ENCODE peak calls at places on chromosomes 3 and 15, in five cellular contexts. T, H, M, U and R are unnamed samples. For H3K79me2, the result is how much of the 10 kb centered on the place peaks cover.

GRCh38 chr3:99712291-99712954 is 74.0 kb downstream of the COL8A1 start:
- DNase-seq in T (peak), H (no peak), M (no peak), U (no peak), R (no peak)

GRCh38 chr15:65829150-65829764 is 37.2 kb upstream of the DENND4A start:
- DNase-seq in T (peak), H (peak), M (no peak), U (peak), R (peak)

GRCh38 chr3:129052675-129053074 is 7.9 kb upstream of the GP9 start:
- DNase-seq in T (no peak), H (no peak), M (no peak), U (no peak), R (no peak)

GRCh38 chr3:181948286-181948685 is 236.6 kb downstream of the SOX2 start:
- DNase-seq in T (no peak), H (peak), M (no peak), U (no peak), R (no peak)

GRCh38 chr15:60798821-60799220 is 319.9 kb upstream of the ICE2 start:
- DNase-seq in T (peak), H (no peak), M (no peak), U (no peak), R (no peak)

GRCh38 chr15:67386947-67387346 is 132.4 kb downstream of the IQCH start:
- DNase-seq in T (no peak), H (no peak), M (no peak), U (no peak), R (no peak)

GRCh38 chr15:67090297-67091072 is 25.1 kb downstream of the SMAD3 start:
- DNase-seq in T (no peak), H (no peak), M (no peak), U (no peak), R (no peak)

GRCh38 chr3:86921981-86922680 is 68.8 kb downstream of the VGLL3 start:
- DNase-seq in T (peak), H (no peak), M (no peak), U (no peak), R (no peak)

GRCh38 chr15:69593981-69594966 is 141.7 kb downstream of the RPLP1 start:
- DNase-seq in T (peak), H (no peak), M (peak), U (no peak), R (no peak)

GRCh38 chr3:66572938-66573710 is 72.3 kb upstream of the LRIG1 start:
- DNase-seq in T (no peak), H (peak), M (peak), U (peak), R (peak)

GRCh38 chr3:142117452-142117851 is 31.9 kb downstream of the TFDP2 start:
- DNase-seq in T (no peak), H (no peak), M (no peak), U (no peak), R (no peak)

GRCh38 chr3:192284443-192285072 is 442.8 kb downstream of the FGF12 start:
- DNase-seq in T (peak), H (no peak), M (no peak), U (no peak), R (no peak)

GRCh38 chr15:94042163-94042954 is 189.0 kb upstream of the MCTP2 start:
- DNase-seq in T (peak), H (no peak), M (no peak), U (no peak), R (no peak)

GRCh38 chr3:151708868-151709267 is 24.9 kb upstream of the AADACL2 start:
- DNase-seq in T (no peak), H (no peak), M (no peak), U (no peak), R (no peak)

GRCh38 chr15:26661727-26662126 is 111.1 kb downstream of the GABRB3 start:
- DNase-seq in T (no peak), H (no peak), M (no peak), U (no peak), R (no peak)

GRCh38 chr15:100771745-100772144 is 107.9 kb upstream of the ALDH1A3 start:
- DNase-seq in T (no peak), H (no peak), M (no peak), U (no peak), R (no peak)

GRCh38 chr3:36804295-36805055 is 40.1 kb upstream of the DCLK3 start:
- DNase-seq in T (no peak), H (no peak), M (peak), U (no peak), R (peak)

GRCh38 chr3:119649764-119650163 is 10.6 kb downstream of the POPDC2 start:
- DNase-seq in T (peak), H (no peak), M (no peak), U (no peak), R (no peak)

GRCh38 chr15:45116482-45117326 is 2.6 kb downstream of the DUOXA2 start:
- DNase-seq in T (no peak), H (no peak), M (no peak), U (no peak), R (no peak)

GRCh38 chr15:56148099-56148498 is 95.6 kb downstream of the RFX7 start:
- DNase-seq in T (no peak), H (no peak), M (no peak), U (no peak), R (no peak)

GRCh38 chr3:29497282-29497681 is 216.4 kb downstream of the RBMS3 start:
- DNase-seq in T (no peak), H (no peak), M (no peak), U (no peak), R (no peak)

GRCh38 chr15:52716536-52716935 is 37.3 kb upstream of the ATOSA start:
- DNase-seq in T (no peak), H (no peak), M (no peak), U (no peak), R (no peak)

GRCh38 chr15:101618056-101618455 is 34.1 kb downstream of the TM2D3 start:
- DNase-seq in T (no peak), H (no peak), M (no peak), U (no peak), R (no peak)

GRCh38 chr3:71568217-71568616 is 15.3 kb downstream of the FOXP1 start:
- DNase-seq in T (no peak), H (peak), M (no peak), U (no peak), R (no peak)

GRCh38 chr3:132256984-132257383 is 60.2 kb upstream of the ACP3 start:
- DNase-seq in T (peak), H (peak), M (peak), U (peak), R (peak)

GRCh38 chr3:154301556-154301955 is 22.7 kb downstream of the DHX36 start:
- DNase-seq in T (no peak), H (no peak), M (no peak), U (no peak), R (no peak)

GRCh38 chr3:145182196-145182911 is 978.6 kb downstream of the PLOD2 start:
- DNase-seq in T (no peak), H (no peak), M (no peak), U (no peak), R (no peak)

GRCh38 chr3:157436583-157437300 is at the start of gene PTX3:
- DNase-seq in T (peak), H (no peak), M (peak), U (no peak), R (no peak)

GRCh38 chr3:57791245-57791644 is 35.1 kb downstream of the SLMAP start:
- DNase-seq in T (no peak), H (no peak), M (no peak), U (no peak), R (no peak)

GRCh38 chr3:150762662-150763121 is 277 bp downstream of the SIAH2 start:
- DNase-seq in T (no peak), H (no peak), M (peak), U (no peak), R (no peak)

GRCh38 chr3:79052054-79052681 is 715.6 kb downstream of the ROBO1 start:
- DNase-seq in T (no peak), H (peak), M (no peak), U (no peak), R (peak)

GRCh38 chr3:100299031-100299430 is 35.5 kb upstream of the NIT2 start:
- DNase-seq in T (no peak), H (no peak), M (no peak), U (no peak), R (no peak)

GRCh38 chr15:24957691-24958090 is 2.9 kb downstream of the SNRPN start:
- DNase-seq in T (no peak), H (no peak), M (no peak), U (no peak), R (no peak)

GRCh38 chr3:169118666-169119370 is 544.7 kb downstream of the MECOM start:
- DNase-seq in T (peak), H (no peak), M (no peak), U (no peak), R (no peak)

GRCh38 chr3:195058311-195059005 is 212.5 kb downstream of the XXYLT1 start:
- DNase-seq in T (no peak), H (no peak), M (no peak), U (no peak), R (no peak)

GRCh38 chr15:40773902-40774301 is 4.1 kb downstream of the C15orf62 start:
- DNase-seq in T (no peak), H (no peak), M (no peak), U (no peak), R (no peak)

DNA sequence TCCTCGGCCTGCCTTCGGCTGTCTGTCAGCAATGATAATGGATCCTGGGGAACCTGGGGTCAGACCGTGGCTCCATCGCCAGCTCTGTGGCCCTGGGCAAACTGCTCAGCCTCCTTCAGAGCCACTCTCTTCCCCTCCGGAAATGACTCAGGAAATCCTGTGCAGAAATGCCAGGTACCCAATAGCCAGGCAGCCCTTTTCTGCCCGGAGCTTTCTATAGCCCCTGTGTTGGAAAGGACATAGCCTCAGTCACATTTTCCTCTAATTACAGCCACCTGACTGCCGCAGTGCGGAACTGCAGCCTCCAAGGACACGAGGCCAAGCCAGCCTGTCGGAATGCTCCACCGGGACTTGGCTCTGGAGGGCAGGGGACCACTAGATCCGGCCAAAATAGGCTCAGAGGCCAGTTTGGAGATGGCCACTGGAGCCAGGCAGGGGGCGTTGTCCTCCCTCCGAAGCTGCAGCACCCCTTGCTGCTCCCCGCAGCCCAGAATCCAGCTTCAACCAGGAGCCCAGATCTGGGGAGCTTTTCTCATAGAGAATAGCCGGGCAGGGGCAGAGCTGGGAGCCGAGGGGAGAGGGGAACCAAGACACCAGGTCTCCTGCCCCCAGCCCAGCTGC is 11.6 kb upstream of the ZXDC start:
- DNase-seq in T (no peak), H (peak), M (peak), U (no peak), R (no peak)
- H2AFZ ChIP-seq in T (no peak), H (no peak), M (no peak), U (no peak), R (no peak)

GRCh38 chr3:188220988-188221818 is 67.2 kb downstream of the LPP start:
- DNase-seq in T (peak), H (no peak), M (no peak), U (no peak), R (no peak)
- H3K79me2 ChIP-seq in T (half or more), H (under half), M (under half), U (under half), R (under half)

DNA sequence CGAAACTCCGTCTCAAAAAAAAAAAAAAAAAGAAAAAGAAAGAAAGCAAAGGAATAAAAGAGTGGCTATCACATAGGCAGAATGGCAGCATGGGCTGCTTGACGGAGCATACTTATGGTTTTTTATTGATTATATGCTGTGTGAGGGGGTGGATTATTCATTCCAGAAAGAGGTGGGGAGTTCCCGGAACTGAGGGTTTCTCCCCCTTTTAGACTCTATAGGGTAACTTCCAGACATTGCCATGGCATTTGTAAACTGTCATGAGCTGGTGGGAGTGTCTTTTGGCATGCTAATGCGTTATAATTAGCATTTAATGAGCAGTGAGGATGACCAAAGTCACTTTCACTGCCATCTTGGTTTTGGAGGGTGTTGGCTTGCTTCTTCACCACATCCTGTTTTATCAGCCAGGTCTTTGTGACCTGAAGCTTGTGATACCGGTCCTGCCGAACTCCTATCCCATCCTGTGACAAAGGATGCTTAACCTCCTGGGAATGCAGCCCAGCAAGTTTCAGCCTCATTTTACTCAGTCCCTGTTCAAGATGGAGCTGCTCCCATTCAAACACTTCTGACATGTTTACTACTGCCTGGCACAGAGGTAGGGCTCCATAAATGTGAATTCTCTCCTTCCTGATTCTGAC is 15.8 kb upstream of the ABHD17C start:
- DNase-seq in T (no peak), H (no peak), M (peak), U (no peak), R (no peak)
- H2AFZ ChIP-seq in T (no peak), H (no peak), M (no peak), U (peak), R (no peak)

GRCh38 chr3:42133500-42134298 is 42.5 kb downstream of the TRAK1 start:
- DNase-seq in T (no peak), H (no peak), M (no peak), U (no peak), R (no peak)

GRCh38 chr3:42130007-42130328 is 38.8 kb downstream of the TRAK1 start:
- DNase-seq in T (no peak), H (peak), M (no peak), U (no peak), R (no peak)

GRCh38 chr3:42139740-42140453 is 48.7 kb downstream of the TRAK1 start:
- DNase-seq in T (no peak), H (no peak), M (no peak), U (no peak), R (no peak)

GRCh38 chr3:42130329-42131070 is 39.3 kb downstream of the TRAK1 start:
- DNase-seq in T (no peak), H (no peak), M (no peak), U (no peak), R (no peak)

GRCh38 chr3:42134867-42135464 is 43.8 kb downstream of the TRAK1 start:
- DNase-seq in T (no peak), H (no peak), M (no peak), U (no peak), R (no peak)
- H3K79me2 ChIP-seq in T (under half), H (half or more), M (under half), U (under half), R (under half)

GRCh38 chr3:6657591-6657990 is 203.3 kb upstream of the GRM7 start:
- DNase-seq in T (no peak), H (no peak), M (no peak), U (no peak), R (no peak)
- H2AFZ ChIP-seq in T (no peak), H (no peak), M (no peak), U (no peak), R (no peak)

DNA sequence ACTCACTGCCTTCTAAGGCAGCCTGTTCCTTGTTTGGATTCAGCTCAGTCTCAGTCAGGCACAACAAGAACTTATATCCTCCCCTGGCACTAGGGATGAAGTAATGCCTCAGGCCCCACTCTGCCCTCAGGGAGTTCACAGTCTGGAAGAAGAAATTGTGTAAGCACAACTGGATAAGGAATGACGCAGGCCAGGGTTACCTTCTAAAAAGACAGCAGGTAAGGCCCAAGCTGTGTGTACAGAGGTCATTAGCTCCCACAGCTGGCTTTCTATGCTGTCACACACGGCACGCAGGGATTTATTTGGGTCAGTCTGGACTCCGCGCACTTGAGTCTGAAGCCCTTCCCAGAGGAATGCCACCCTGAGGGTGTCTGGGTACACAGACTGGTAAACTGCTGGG is 82.9 kb downstream of the IQSEC1 start:
- DNase-seq in T (no peak), H (no peak), M (no peak), U (no peak), R (no peak)
- H3K79me2 ChIP-seq in T (under half), H (under half), M (under half), U (under half), R (under half)

DNA sequence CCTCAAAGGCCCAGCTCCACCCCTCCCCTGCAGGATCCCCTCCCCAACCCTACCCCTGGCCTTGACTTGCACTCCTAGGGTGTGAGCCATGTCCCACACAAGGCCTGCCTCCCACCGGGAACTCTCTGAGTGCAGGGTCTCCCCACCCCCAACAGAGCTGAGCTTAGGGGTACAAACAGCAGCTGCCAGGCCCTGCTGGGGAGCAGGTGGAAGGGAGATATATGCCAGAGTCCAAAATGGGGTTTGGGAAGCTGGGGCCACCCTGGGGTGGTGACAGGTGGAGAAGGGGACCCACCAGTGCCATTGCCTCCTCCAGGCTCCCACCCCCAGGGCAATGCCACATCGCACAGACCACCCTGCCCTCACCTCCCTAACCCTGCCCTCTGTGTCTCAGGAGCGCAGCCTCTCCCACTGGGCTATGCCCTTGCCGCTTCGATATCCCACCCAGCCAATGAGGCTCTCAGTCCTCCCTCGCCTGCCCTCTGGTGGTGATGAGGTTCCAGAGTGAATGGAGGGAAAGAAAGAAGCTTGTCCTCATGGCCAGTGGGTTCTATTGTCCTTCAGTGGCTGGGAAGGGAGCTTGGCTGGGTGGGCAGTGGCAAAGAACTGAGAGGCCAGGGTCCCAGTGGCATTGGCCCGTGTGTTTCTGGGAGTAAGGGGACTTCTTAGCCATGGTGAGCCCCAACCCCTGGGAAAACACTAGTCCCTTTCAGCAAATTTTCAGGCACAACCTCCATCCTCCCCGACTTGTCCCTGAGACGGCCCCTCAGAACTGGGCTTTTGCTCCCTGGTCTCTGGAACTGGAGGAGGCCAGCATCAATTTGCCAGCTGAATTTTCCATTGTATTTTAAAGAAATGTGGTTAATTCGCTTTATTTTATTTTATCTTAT is 46.8 kb downstream of the CYP11A1 start:
- DNase-seq in T (no peak), H (peak), M (peak), U (peak), R (peak)
- H2AFZ ChIP-seq in T (no peak), H (no peak), M (no peak), U (no peak), R (no peak)

GRCh38 chr3:11581237-11582122 is 62.2 kb downstream of the VGLL4 start:
- DNase-seq in T (peak), H (no peak), M (no peak), U (no peak), R (no peak)

GRCh38 chr3:11583226-11583625 is 60.5 kb downstream of the VGLL4 start:
- DNase-seq in T (no peak), H (no peak), M (no peak), U (no peak), R (no peak)

GRCh38 chr3:11582123-11582968 is 61.4 kb downstream of the VGLL4 start:
- DNase-seq in T (peak), H (peak), M (peak), U (no peak), R (peak)

GRCh38 chr3:11578169-11578568 is 65.5 kb downstream of the VGLL4 start:
- DNase-seq in T (no peak), H (no peak), M (no peak), U (no peak), R (no peak)

DNA sequence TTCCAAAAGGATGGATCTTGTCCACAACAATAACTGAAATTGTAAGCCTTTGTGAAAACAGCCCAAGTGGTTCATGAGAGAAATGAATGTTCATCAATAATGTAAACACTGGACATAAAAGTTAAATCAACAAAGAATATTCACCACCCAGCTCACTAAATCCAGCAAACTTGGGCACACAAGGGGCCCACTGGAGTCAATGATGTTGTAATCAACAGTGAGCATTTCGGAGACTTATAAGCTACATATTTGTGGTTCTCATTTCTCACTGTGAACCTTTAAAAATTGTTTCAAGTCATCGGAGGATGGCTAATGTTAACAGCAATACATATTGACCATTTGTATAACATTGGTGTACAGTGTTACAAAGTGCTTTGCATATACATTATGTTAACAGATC is 63.1 kb downstream of the VGLL4 start:
- DNase-seq in T (no peak), H (no peak), M (no peak), U (no peak), R (no peak)
- H3K79me2 ChIP-seq in T (half or more), H (half or more), M (under half), U (half or more), R (half or more)

GRCh38 chr3:82186017-82186416 is 424.6 kb upstream of the GBE1 start:
- DNase-seq in T (no peak), H (no peak), M (no peak), U (no peak), R (no peak)
- H2AFZ ChIP-seq in T (no peak), H (no peak), M (no peak), U (no peak), R (no peak)